ENCODE peak calls at places on chromosomes 12 and 14, in ten cellular contexts. I is HS-5; P is fibroblast of gingiva; V is SJSA1; M is NCI-H1417; G is stimulated activated CD4-positive, alpha-beta T cell treated with anti-CD3 and anti-CD28 coated beads, Interleukin-1b, Interleukin-23, amount 100 ng/mL, for 48 hours; O is NCI-H748 treated with DMSO at 0.1 percent for 48 hours; L is HFFc6; D is GM12865; E is stimulated activated CD8-positive, alpha-beta memory T cell treated with anti-CD3 and anti-CD28 coated beads, Interleukin-12 subunit alpha, Interleukin-12 subunit beta, amount 100 ng/mL, for 1 hour. W is an unnamed sample.

GRCh38 chr14:101001311-101002069 is 98.0 kb upstream of the RTL1 start:
- DNase-seq in O (no peak), E (no peak), D (no peak), G (peak; percentile 10), M (no peak), P (peak; percentile 98), I (no peak), L (peak; percentile 75), V (no peak), W (no peak)

GRCh38 chr12:6831021-6831420 is 2.8 kb downstream of the P3H3 start:
- DNase-seq in P (no peak), I (no peak), G (no peak), L (no peak), M (no peak), D (no peak), V (no peak), E (no peak), O (no peak), W (no peak)

GRCh38 chr14:76701981-76702380 is 59.3 kb upstream of the VASH1 start:
- DNase-seq in L (no peak), V (no peak), I (no peak), O (no peak), D (no peak), E (no peak), P (no peak), G (no peak), M (no peak), W (no peak)

GRCh38 chr14:37078131-37078530 is 94.3 kb downstream of the SLC25A21 start:
- DNase-seq in V (peak; percentile 17), O (no peak), I (no peak), G (no peak), L (no peak), E (no peak), M (no peak), P (no peak), D (no peak), W (no peak)

GRCh38 chr14:33836203-33836894 is 114.5 kb downstream of the EGLN3 start:
- DNase-seq in L (no peak), D (peak; percentile 13), P (no peak), O (no peak), M (no peak), V (no peak), I (no peak), G (no peak), E (no peak), W (peak; percentile 65)

GRCh38 chr12:34350092-34351041 is 328.1 kb downstream of the ALG10 start:
- DNase-seq in I (no peak), D (no peak), P (no peak), O (peak; percentile 44), G (no peak), E (no peak), M (no peak), L (no peak), V (no peak), W (peak; percentile 30)

GRCh38 chr12:40181490-40181889 is 43.3 kb upstream of the LRRK2 start:
- DNase-seq in P (no peak), L (no peak), M (no peak), O (no peak), D (no peak), I (no peak), V (no peak), G (no peak), E (no peak), W (no peak)

GRCh38 chr14:95575820-95576473 is 41.1 kb downstream of the GLRX5 start:
- DNase-seq in M (no peak), I (no peak), D (peak; percentile 21), E (no peak), L (no peak), V (no peak), P (no peak), O (no peak), G (no peak), W (no peak)

GRCh38 chr14:22460461-22461195 is 128.4 kb downstream of the DAD1 start:
- DNase-seq in O (no peak), E (no peak), L (no peak), D (peak; percentile 84), V (no peak), M (no peak), I (no peak), P (no peak), G (no peak), W (no peak)

GRCh38 chr12:106179086-106179485 is 40.3 kb upstream of the NUAK1 start:
- DNase-seq in M (peak; percentile 75), I (no peak), G (no peak), O (no peak), P (peak; percentile 14), V (no peak), D (no peak), E (no peak), L (no peak), W (peak; percentile 5)

GRCh38 chr12:116319851-116320621 is 42.5 kb upstream of the MED13L start:
- DNase-seq in O (no peak), G (peak; percentile 29), V (peak; percentile 52), P (peak; percentile 97), M (no peak), E (no peak), D (peak; percentile 20), L (peak; percentile 95), I (peak; percentile 93), W (no peak)

GRCh38 chr12:115752913-115753726 is 524.4 kb downstream of the MED13L start:
- DNase-seq in M (peak; percentile 69), G (peak; percentile 2), O (peak; percentile 67), P (peak; percentile 75), L (peak; percentile 87), D (peak; percentile 54), V (peak; percentile 53), I (peak; percentile 55), E (no peak), W (peak; percentile 86)

GRCh38 chr12:26798013-26798412 is 35.0 kb downstream of the ITPR2 start:
- DNase-seq in D (no peak), L (peak; percentile 4), E (no peak), P (peak; percentile 42), G (no peak), I (no peak), O (no peak), M (no peak), V (no peak), W (no peak)

GRCh38 chr14:31990959-31991541 is 86.1 kb upstream of the ARHGAP5 start:
- DNase-seq in V (no peak), M (no peak), L (peak; percentile 52), E (no peak), I (no peak), P (no peak), G (no peak), D (no peak), O (no peak), W (no peak)

GRCh38 chr14:44785096-44785495 is 176.7 kb downstream of the KLHL28 start:
- DNase-seq in G (no peak), I (no peak), O (no peak), E (no peak), D (no peak), V (no peak), P (no peak), M (no peak), L (no peak), W (no peak)

GRCh38 chr14:68364823-68365222 is 428.0 kb downstream of the ZFP36L1 start:
- DNase-seq in L (no peak), I (no peak), P (no peak), E (no peak), V (no peak), M (no peak), G (no peak), O (no peak), D (no peak), W (no peak)

GRCh38 chr12:67220065-67220464 is 49.1 kb upstream of the CAND1 start:
- DNase-seq in V (no peak), I (no peak), P (no peak), O (peak; percentile 54), L (no peak), M (peak; percentile 56), E (no peak), G (no peak), D (peak; percentile 32), W (peak; percentile 27)

GRCh38 chr14:104424406-104425072 is 155.0 kb upstream of the C14orf180 start:
- DNase-seq in V (no peak), O (no peak), E (no peak), P (no peak), D (no peak), I (no peak), L (no peak), G (no peak), M (peak; percentile 97), W (peak; percentile 35)

GRCh38 chr12:46370792-46371717 is 1.5 kb downstream of the SLC38A2 start:
- DNase-seq in E (peak; percentile 91), P (peak; percentile 84), G (peak; percentile 93), V (peak; percentile 92), L (peak; percentile 79), D (peak; percentile 92), I (no peak), M (peak; percentile 93), O (peak; percentile 78), W (peak; percentile 94)

GRCh38 chr12:58584885-58585284 is 335.4 kb downstream of the LRIG3 start:
- DNase-seq in I (no peak), G (no peak), E (no peak), L (no peak), V (no peak), O (no peak), P (peak; percentile 73), M (no peak), D (no peak), W (peak; percentile 32)

GRCh38 chr12:63918788-63919300 is 74.3 kb downstream of the SRGAP1 start:
- DNase-seq in G (no peak), I (peak; percentile 94), L (peak; percentile 92), E (no peak), P (peak; percentile 72), D (no peak), O (no peak), M (no peak), V (peak; percentile 98), W (no peak)

GRCh38 chr12:32548691-32549412 is 130.2 kb upstream of the DNM1L start:
- DNase-seq in M (no peak), D (no peak), I (no peak), V (no peak), G (no peak), O (no peak), P (peak; percentile 93), E (no peak), L (peak; percentile 68), W (no peak)

GRCh38 chr12:75655233-75655879 is 143.9 kb upstream of the KRR1 start:
- DNase-seq in V (no peak), L (no peak), D (peak; percentile 22), G (no peak), I (no peak), M (no peak), E (no peak), O (no peak), P (no peak), W (no peak)

GRCh38 chr12:75579552-75579951 is 68.1 kb upstream of the KRR1 start:
- DNase-seq in I (no peak), P (no peak), E (no peak), V (no peak), O (no peak), D (no peak), L (no peak), G (no peak), M (peak; percentile 68), W (no peak)

W was measured in NCI-H526.